ENCODE peak calls at places on chromosomes 3 and 15, in four cellular contexts. A is sigmoid colon, S is HS-27A, F is cardiac fibroblast. Q is an unnamed sample.

GRCh38 chr15:70602834-70603560 is 160.4 kb downstream of the UACA start:
- DNase-seq in A (no peak), S (no peak), F (no peak), Q (no peak)

GRCh38 chr3:39150803-39151631 is 2.4 kb downstream of the CSRNP1 start:
- DNase-seq in A (peak; percentile 96), S (peak; percentile 93), F (peak; percentile 98), Q (peak; percentile 98)

GRCh38 chr3:190012784-190013183 is 107.9 kb downstream of the P3H2 start:
- DNase-seq in A (no peak), S (no peak), F (no peak), Q (no peak)

GRCh38 chr3:102374863-102375637 is 59.8 kb upstream of the ZPLD1 start:
- DNase-seq in A (no peak), S (no peak), F (no peak), Q (no peak)

GRCh38 chr3:132911741-132912415 is 126.3 kb upstream of the TMEM108 start:
- DNase-seq in A (no peak), S (peak; percentile 5), F (peak; percentile 66), Q (peak; percentile 2)

GRCh38 chr3:112654492-112654891 is 13.5 kb upstream of the CCDC80 start:
- DNase-seq in A (no peak), S (no peak), F (peak; percentile 70), Q (no peak)

GRCh38 chr15:45263854-45264253 is 11.8 kb downstream of the SLC28A2 start:
- DNase-seq in A (no peak), S (no peak), F (no peak), Q (no peak)

GRCh38 chr3:54046677-54047214 is 75.6 kb upstream of the CACNA2D3 start:
- DNase-seq in A (no peak), S (no peak), F (peak; percentile 67), Q (no peak)

GRCh38 chr3:194993896-194994295 is 277.1 kb downstream of the XXYLT1 start:
- DNase-seq in A (no peak), S (no peak), F (no peak), Q (no peak)

GRCh38 chr3:10574101-10574615 is 68.8 kb upstream of the ATP2B2 start:
- DNase-seq in A (no peak), S (no peak), F (no peak), Q (no peak)

GRCh38 chr15:64686130-64686735 is 89.2 kb downstream of the RBPMS2 start:
- DNase-seq in A (no peak), S (no peak), F (peak; percentile 73), Q (peak; percentile 50)

GRCh38 chr15:40854161-40854560 is 10.3 kb downstream of the SPINT1 start:
- DNase-seq in A (no peak), S (no peak), F (no peak), Q (no peak)

GRCh38 chr15:59247364-59247763 is 40.7 kb downstream of the LDHAL6B start:
- DNase-seq in A (no peak), S (peak; percentile 39), F (peak; percentile 86), Q (peak; percentile 78)

GRCh38 chr3:134597390-134597975 is 53.3 kb downstream of the KY start:
- DNase-seq in A (no peak), S (no peak), F (peak; percentile 67), Q (no peak)

GRCh38 chr3:169822983-169823382 is 10.3 kb upstream of the LRRC34 start:
- DNase-seq in A (no peak), S (no peak), F (no peak), Q (no peak)

GRCh38 chr15:100651253-100651652 is 48.9 kb downstream of the ASB7 start:
- DNase-seq in A (no peak), S (no peak), F (peak; percentile 50), Q (no peak)

GRCh38 chr3:13391308-13391707 is 28.8 kb downstream of the NUP210 start:
- DNase-seq in A (no peak), S (no peak), F (no peak), Q (no peak)

GRCh38 chr3:53046171-53047170 is 598 bp upstream of the SFMBT1 start:
- DNase-seq in A (peak; percentile 79), S (no peak), F (peak; percentile 15), Q (no peak)

GRCh38 chr3:54408328-54408727 is 286.0 kb downstream of the CACNA2D3 start:
- DNase-seq in A (no peak), S (no peak), F (no peak), Q (no peak)

GRCh38 chr15:62928996-62929350 is 113.6 kb upstream of the TPM1 start:
- DNase-seq in A (no peak), S (no peak), F (peak; percentile 89), Q (no peak)